ENCODE peak calls at places on chromosomes 7 and 10, in six cellular contexts. P, A, T, Z, R and F are unnamed samples.

GRCh38 chr7:73999664-74000420 is 28.1 kb upstream of the ELN start:
- DNase-seq in P (no peak), A (peak; percentile 90), T (peak; percentile 63), Z (no peak), R (no peak), F (no peak)

GRCh38 chr7:157017639-157018327 is 7.3 kb upstream of the MNX1 start:
- DNase-seq in P (no peak), A (no peak), T (no peak), Z (peak; percentile 52), R (no peak), F (peak; percentile 38)

GRCh38 chr10:514137-514671 is 175.3 kb downstream of the DIP2C start:
- DNase-seq in P (peak; percentile 29), A (peak; percentile 68), T (no peak), Z (no peak), R (peak; percentile 97), F (peak; percentile 6)

GRCh38 chr10:7121154-7121797 is 289.6 kb downstream of the SFMBT2 start:
- DNase-seq in P (peak; percentile 46), A (peak; percentile 72), T (no peak), Z (peak; percentile 75), R (peak; percentile 64), F (peak; percentile 62)

GRCh38 chr10:43610636-43611035 is 4.4 kb downstream of the ZNF485 start:
- DNase-seq in P (no peak), A (no peak), T (peak; percentile 39), Z (no peak), R (no peak), F (no peak)

GRCh38 chr10:62632071-62632809 is 172.3 kb upstream of the ADO start:
- DNase-seq in P (peak; percentile 37), A (peak; percentile 69), T (peak; percentile 45), Z (no peak), R (peak; percentile 52), F (no peak)

GRCh38 chr10:114413398-114413797 is 9.1 kb upstream of the AFAP1L2 start:
- DNase-seq in P (peak; percentile 54), A (peak; percentile 75), T (no peak), Z (no peak), R (no peak), F (no peak)

GRCh38 chr7:136074840-136075239 is 97.7 kb upstream of the MTPN start:
- DNase-seq in P (no peak), A (no peak), T (no peak), Z (no peak), R (peak; percentile 85), F (no peak)

GRCh38 chr7:112395893-112396292 is 54.4 kb upstream of the IFRD1 start:
- DNase-seq in P (no peak), A (no peak), T (no peak), Z (no peak), R (no peak), F (peak; percentile 78)

GRCh38 chr10:13163859-13164258 is 2.5 kb downstream of the MCM10 start:
- DNase-seq in P (no peak), A (no peak), T (no peak), Z (no peak), R (no peak), F (no peak)

GRCh38 chr10:24947304-24948097 is 4.9 kb downstream of the PRTFDC1 start:
- DNase-seq in P (no peak), A (no peak), T (peak; percentile 32), Z (no peak), R (no peak), F (no peak)

GRCh38 chr7:100671353-100672327 is 1.9 kb upstream of the GNB2 start:
- DNase-seq in P (no peak), A (no peak), T (no peak), Z (no peak), R (no peak), F (no peak)

GRCh38 chr10:97494151-97494550 is 4.1 kb downstream of the MMS19 start:
- DNase-seq in P (no peak), A (no peak), T (no peak), Z (no peak), R (no peak), F (no peak)

GRCh38 chr10:125144693-125145623 is 15.4 kb downstream of the CTBP2 start:
- DNase-seq in P (no peak), A (peak; percentile 70), T (peak; percentile 74), Z (peak; percentile 58), R (peak; percentile 48), F (peak; percentile 17)

GRCh38 chr7:150974468-150975391 is 3.4 kb downstream of the KCNH2 start:
- DNase-seq in P (peak; percentile 71), A (peak; percentile 87), T (no peak), Z (peak; percentile 71), R (peak; percentile 92), F (peak; percentile 64)

GRCh38 chr7:27883726-27884125 is 143.8 kb downstream of the TAX1BP1 start:
- DNase-seq in P (no peak), A (no peak), T (peak; percentile 16), Z (no peak), R (no peak), F (no peak)

GRCh38 chr10:80465839-80466590 is 11.9 kb downstream of the TSPAN14 start:
- DNase-seq in P (no peak), A (no peak), T (no peak), Z (no peak), R (no peak), F (no peak)

GRCh38 chr7:151511270-151511669 is 8.4 kb downstream of the RHEB start:
- DNase-seq in P (no peak), A (no peak), T (no peak), Z (no peak), R (no peak), F (no peak)

GRCh38 chr7:78020874-78021249 is 222.3 kb downstream of the PHTF2 start:
- DNase-seq in P (no peak), A (no peak), T (no peak), Z (no peak), R (no peak), F (peak; percentile 51)